ENCODE peak calls at places on chromosomes 1 and 21, in nine cellular contexts. N is activated naive CD4-positive, alpha-beta T cell; G is anterior cingulate cortex; K is NAMALWA; H is ovary; W is breast epithelium; E is NCI-H460; P is Caki2; U is caudate nucleus. F is an unnamed sample.
A peak's percentile ranks its signal among the peaks of the same experiment; 100 is the strongest.

GRCh38 chr1:34781071-34781843 is at the start of gene GJB3:
- DNase-seq in U (no peak), W (no peak), E (no peak), H (no peak), N (no peak), K (no peak), G (no peak), P (no peak), F (no peak)

GRCh38 chr21:18614327-18614726 is 210.7 kb upstream of the TMPRSS15 start:
- DNase-seq in W (no peak), E (no peak), N (no peak), U (no peak), P (no peak), K (no peak), H (no peak), G (no peak), F (no peak)

GRCh38 chr21:15976807-15977206 is 247.0 kb downstream of the USP25 start:
- DNase-seq in W (no peak), H (no peak), K (peak; percentile 47), E (no peak), U (no peak), G (no peak), N (no peak), P (no peak), F (no peak)

GRCh38 chr1:114979278-114979891 is 50.2 kb upstream of the TSHB start:
- DNase-seq in G (peak; percentile 0), H (no peak), W (peak; percentile 64), E (peak; percentile 47), N (peak; percentile 21), P (peak; percentile 28), U (no peak), K (peak; percentile 72), F (no peak)

GRCh38 chr1:232267837-232268598 is 361.9 kb downstream of the SIPA1L2 start:
- DNase-seq in K (no peak), E (no peak), U (no peak), H (no peak), W (no peak), P (no peak), G (no peak), N (no peak), F (no peak)

GRCh38 chr1:35298464-35298863 is 30.0 kb downstream of the ZMYM4 start:
- DNase-seq in E (peak; percentile 11), P (peak; percentile 39), G (peak; percentile 25), N (no peak), U (no peak), K (peak; percentile 64), H (peak; percentile 15), W (no peak), F (no peak)

GRCh38 chr1:164602480-164603093 is 43.6 kb downstream of the PBX1 start:
- DNase-seq in H (peak; percentile 68), N (no peak), P (peak; percentile 77), G (peak; percentile 23), W (peak; percentile 82), K (no peak), U (peak; percentile 39), E (peak; percentile 12), F (peak; percentile 77)

GRCh38 chr1:205933672-205934618 is 9.3 kb downstream of the SLC26A9 start:
- DNase-seq in P (peak; percentile 43), K (no peak), E (no peak), G (peak; percentile 58), N (no peak), W (no peak), U (no peak), H (no peak), F (no peak)

GRCh38 chr21:44999428-44999971 is 59.7 kb downstream of the SLX9 start:
- DNase-seq in U (no peak), P (no peak), E (no peak), K (peak; percentile 63), G (no peak), W (no peak), N (no peak), H (no peak), F (peak; percentile 38)

GRCh38 chr21:45989355-45990048 is 7.9 kb downstream of the COL6A1 start:
- DNase-seq in P (no peak), U (no peak), H (peak; percentile 24), K (no peak), N (no peak), E (no peak), W (peak; percentile 46), G (no peak), F (no peak)

GRCh38 chr1:243850368-243851128 is 505 bp upstream of the AKT3 start:
- DNase-seq in K (peak; percentile 30), W (peak; percentile 77), H (peak; percentile 87), U (peak; percentile 84), E (peak; percentile 71), P (peak; percentile 80), G (peak; percentile 82), N (peak; percentile 67), F (peak; percentile 87)

GRCh38 chr1:37480125-37480466 is 5.7 kb downstream of the ZC3H12A start:
- DNase-seq in E (no peak), G (no peak), P (no peak), K (no peak), H (peak; percentile 22), N (no peak), U (no peak), W (no peak), F (no peak)

F was measured in Right ventricle myocardium superior.